ENCODE peak calls at places on chromosomes 16 and 17, in five cellular contexts. One of them, this sample, is unnamed. For H3K9me3 and H3K4me1, the result is how much of the 10 kb centered on the place peaks cover.

GRCh38 chr16:48441106-48441505 is 55.9 kb upstream of the SIAH1 start:
- DNase-seq in CD4-positive, CD25-positive, alpha-beta regulatory T cell: no peak
- DNase-seq in tibial artery: no peak
- DNase-seq in fibroblast of lung: no peak
- DNase-seq in HAP-1: no peak
- DNase-seq in this sample: no peak

GRCh38 chr17:2170023-2170422 is 115.1 kb downstream of the HIC1 start:
- DNase-seq in CD4-positive, CD25-positive, alpha-beta regulatory T cell: no peak
- DNase-seq in tibial artery: no peak
- DNase-seq in fibroblast of lung: no peak
- DNase-seq in HAP-1: peak
- DNase-seq in this sample: no peak

GRCh38 chr16:51034481-51035109 is 116.5 kb downstream of the SALL1 start:
- DNase-seq in CD4-positive, CD25-positive, alpha-beta regulatory T cell: no peak
- DNase-seq in tibial artery: no peak
- DNase-seq in fibroblast of lung: no peak
- DNase-seq in HAP-1: peak
- DNase-seq in this sample: peak

GRCh38 chr17:19707728-19708221 is 8.6 kb downstream of the SLC47A2 start:
- DNase-seq in CD4-positive, CD25-positive, alpha-beta regulatory T cell: no peak
- DNase-seq in tibial artery: no peak
- DNase-seq in fibroblast of lung: no peak
- DNase-seq in HAP-1: no peak
- DNase-seq in this sample: peak

GRCh38 chr17:56936697-56937322 is 23.0 kb upstream of the TRIM25 start:
- DNase-seq in CD4-positive, CD25-positive, alpha-beta regulatory T cell: no peak
- DNase-seq in tibial artery: no peak
- DNase-seq in fibroblast of lung: no peak
- DNase-seq in HAP-1: no peak
- DNase-seq in this sample: no peak

GRCh38 chr17:44293509-44294226 is 14.7 kb upstream of the RUNDC3A start:
- DNase-seq in CD4-positive, CD25-positive, alpha-beta regulatory T cell: no peak
- DNase-seq in tibial artery: no peak
- DNase-seq in fibroblast of lung: no peak
- DNase-seq in HAP-1: no peak
- DNase-seq in this sample: no peak

GRCh38 chr17:29734640-29735039 is 111.9 kb upstream of the CORO6 start:
- DNase-seq in CD4-positive, CD25-positive, alpha-beta regulatory T cell: no peak
- DNase-seq in tibial artery: no peak
- DNase-seq in fibroblast of lung: no peak
- DNase-seq in HAP-1: no peak
- DNase-seq in this sample: no peak

GRCh38 chr16:84839054-84839453 is 19.3 kb downstream of the CRISPLD2 start:
- DNase-seq in CD4-positive, CD25-positive, alpha-beta regulatory T cell: no peak
- DNase-seq in tibial artery: peak
- DNase-seq in fibroblast of lung: peak
- DNase-seq in HAP-1: no peak
- DNase-seq in this sample: no peak

GRCh38 chr17:9958586-9959281 is 53.7 kb upstream of the RCVRN start:
- DNase-seq in CD4-positive, CD25-positive, alpha-beta regulatory T cell: no peak
- DNase-seq in tibial artery: no peak
- DNase-seq in fibroblast of lung: no peak
- DNase-seq in HAP-1: no peak
- DNase-seq in this sample: no peak

GRCh38 chr17:39573447-39574298 is 34.0 kb downstream of the NEUROD2 start:
- DNase-seq in CD4-positive, CD25-positive, alpha-beta regulatory T cell: no peak
- DNase-seq in tibial artery: peak
- DNase-seq in fibroblast of lung: peak
- DNase-seq in HAP-1: no peak
- DNase-seq in this sample: peak

GRCh38 chr16:66441586-66442375 is 14.7 kb downstream of the BEAN1 start:
- DNase-seq in CD4-positive, CD25-positive, alpha-beta regulatory T cell: no peak
- DNase-seq in tibial artery: no peak
- DNase-seq in fibroblast of lung: no peak
- DNase-seq in HAP-1: no peak
- DNase-seq in this sample: no peak

GRCh38 chr16:67961551-67961957 is 6.9 kb downstream of the SLC12A4 start:
- DNase-seq in CD4-positive, CD25-positive, alpha-beta regulatory T cell: no peak
- DNase-seq in tibial artery: no peak
- DNase-seq in fibroblast of lung: no peak
- DNase-seq in HAP-1: no peak
- DNase-seq in this sample: peak

GRCh38 chr17:59372138-59372751 is 40.8 kb downstream of the YPEL2 start:
- DNase-seq in CD4-positive, CD25-positive, alpha-beta regulatory T cell: no peak
- DNase-seq in tibial artery: peak
- DNase-seq in fibroblast of lung: peak
- DNase-seq in HAP-1: no peak
- DNase-seq in this sample: no peak

GRCh38 chr17:45052052-45052772 is 780 bp upstream of the DCAKD start:
- DNase-seq in CD4-positive, CD25-positive, alpha-beta regulatory T cell: peak
- DNase-seq in tibial artery: no peak
- DNase-seq in fibroblast of lung: peak
- DNase-seq in HAP-1: peak
- DNase-seq in this sample: peak

GRCh38 chr16:86080131-86080875 is 181.3 kb downstream of the IRF8 start:
- DNase-seq in CD4-positive, CD25-positive, alpha-beta regulatory T cell: no peak
- DNase-seq in tibial artery: peak
- DNase-seq in fibroblast of lung: no peak
- DNase-seq in HAP-1: no peak
- DNase-seq in this sample: no peak

GRCh38 chr16:81437860-81438259 is 6.7 kb upstream of the CMIP start:
- DNase-seq in CD4-positive, CD25-positive, alpha-beta regulatory T cell: no peak
- DNase-seq in tibial artery: no peak
- DNase-seq in fibroblast of lung: no peak
- DNase-seq in HAP-1: no peak
- DNase-seq in this sample: no peak

GRCh38 chr17:51608251-51608933 is 348.0 kb downstream of the UTP18 start:
- DNase-seq in CD4-positive, CD25-positive, alpha-beta regulatory T cell: no peak
- DNase-seq in tibial artery: no peak
- DNase-seq in fibroblast of lung: no peak
- DNase-seq in HAP-1: no peak
- DNase-seq in this sample: no peak

GRCh38 chr16:85228463-85228862 is 116.2 kb upstream of the CIBAR2 start:
- DNase-seq in CD4-positive, CD25-positive, alpha-beta regulatory T cell: no peak
- DNase-seq in tibial artery: no peak
- DNase-seq in fibroblast of lung: no peak
- DNase-seq in HAP-1: no peak
- DNase-seq in this sample: no peak

GRCh38 chr17:67422887-67423286 is 45.8 kb downstream of the PITPNC1 start:
- DNase-seq in CD4-positive, CD25-positive, alpha-beta regulatory T cell: no peak
- DNase-seq in tibial artery: no peak
- DNase-seq in fibroblast of lung: no peak
- DNase-seq in HAP-1: no peak
- DNase-seq in this sample: no peak

GRCh38 chr17:6374761-6375312 is 60.1 kb downstream of the AIPL1 start:
- DNase-seq in CD4-positive, CD25-positive, alpha-beta regulatory T cell: no peak
- DNase-seq in tibial artery: no peak
- DNase-seq in fibroblast of lung: no peak
- DNase-seq in HAP-1: peak
- DNase-seq in this sample: no peak

GRCh38 chr16:20610192-20610891 is 34.2 kb upstream of the ACSM2B start:
- DNase-seq in CD4-positive, CD25-positive, alpha-beta regulatory T cell: no peak
- DNase-seq in tibial artery: no peak
- DNase-seq in fibroblast of lung: no peak
- DNase-seq in HAP-1: no peak
- DNase-seq in this sample: no peak

GRCh38 chr16:24909856-24910255 is 64.1 kb downstream of the SLC5A11 start:
- DNase-seq in CD4-positive, CD25-positive, alpha-beta regulatory T cell: no peak
- DNase-seq in tibial artery: no peak
- DNase-seq in fibroblast of lung: no peak
- DNase-seq in HAP-1: no peak
- DNase-seq in this sample: no peak

GRCh38 chr17:50328926-50329325 is 17.0 kb upstream of the XYLT2 start:
- DNase-seq in CD4-positive, CD25-positive, alpha-beta regulatory T cell: no peak
- DNase-seq in tibial artery: no peak
- DNase-seq in fibroblast of lung: no peak
- DNase-seq in HAP-1: no peak
- DNase-seq in this sample: no peak

GRCh38 chr16:29900102-29900887 is at the start of gene ASPHD1:
- DNase-seq in CD4-positive, CD25-positive, alpha-beta regulatory T cell: peak
- DNase-seq in tibial artery: peak
- DNase-seq in fibroblast of lung: peak
- DNase-seq in HAP-1: peak
- DNase-seq in this sample: peak

GRCh38 chr17:40582328-40582901 is 17.1 kb upstream of the CCR7 start:
- DNase-seq in CD4-positive, CD25-positive, alpha-beta regulatory T cell: peak
- DNase-seq in tibial artery: no peak
- DNase-seq in fibroblast of lung: no peak
- DNase-seq in HAP-1: no peak
- DNase-seq in this sample: peak

GRCh38 chr17:48927978-48928716 is 16.5 kb downstream of the SNF8 start:
- DNase-seq in CD4-positive, CD25-positive, alpha-beta regulatory T cell: no peak
- DNase-seq in tibial artery: no peak
- DNase-seq in fibroblast of lung: no peak
- DNase-seq in HAP-1: no peak
- DNase-seq in this sample: no peak

GRCh38 chr16:80599466-80599865 is 58.7 kb downstream of the DYNLRB2 start:
- DNase-seq in CD4-positive, CD25-positive, alpha-beta regulatory T cell: no peak
- DNase-seq in tibial artery: no peak
- DNase-seq in fibroblast of lung: peak
- DNase-seq in HAP-1: no peak
- DNase-seq in this sample: no peak

DNA sequence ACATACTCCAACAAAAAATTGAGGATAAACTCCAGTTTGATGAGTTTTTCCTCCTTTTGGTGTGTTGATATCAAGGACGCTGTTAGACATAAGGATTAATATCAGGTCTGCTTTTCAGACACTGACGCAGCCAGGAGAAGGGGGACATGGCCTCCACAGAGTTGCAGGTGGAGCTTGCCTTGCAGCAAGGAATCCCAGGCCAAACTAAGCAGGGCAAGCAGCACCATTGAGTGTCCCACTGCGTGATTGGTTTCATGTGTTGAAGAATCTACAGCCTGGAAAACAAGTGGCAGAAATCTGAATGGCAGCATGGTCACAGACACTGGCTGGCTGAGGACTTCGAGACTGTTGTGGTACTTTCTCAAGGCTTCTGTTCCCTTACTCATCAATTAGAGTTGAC is 777.6 kb downstream of the KCNJ18 start:
- DNase-seq in CD4-positive, CD25-positive, alpha-beta regulatory T cell: no peak
- DNase-seq in tibial artery: no peak
- DNase-seq in fibroblast of lung: no peak
- DNase-seq in HAP-1: no peak
- DNase-seq in this sample: no peak
- H3K9me3 ChIP-seq in CD4-positive, CD25-positive, alpha-beta regulatory T cell: under half
- H3K9me3 ChIP-seq in tibial artery: under half
- H3K9me3 ChIP-seq in fibroblast of lung: under half
- H3K9me3 ChIP-seq in HAP-1: under half
- H3K9me3 ChIP-seq in this sample: under half

DNA sequence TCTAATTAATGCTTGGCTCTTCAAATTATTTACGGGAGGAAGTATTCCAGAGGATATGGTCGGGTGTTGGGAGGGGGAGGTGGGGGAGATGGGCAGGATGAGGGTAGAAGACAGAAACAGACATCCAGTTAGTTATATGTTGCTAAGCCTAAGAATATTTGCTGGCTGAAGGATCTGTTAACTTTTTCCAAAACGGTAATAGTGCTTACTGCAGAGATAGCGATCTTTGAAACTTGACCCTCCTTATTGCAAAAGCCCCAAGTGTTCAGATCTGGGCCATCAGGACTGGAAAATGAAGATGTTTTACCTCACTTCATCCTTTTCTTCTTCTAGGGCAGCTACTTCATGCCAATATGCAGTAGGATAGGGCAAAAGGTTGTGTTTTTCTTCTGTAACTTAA is 27.0 kb upstream of the MMD start:
- DNase-seq in CD4-positive, CD25-positive, alpha-beta regulatory T cell: no peak
- DNase-seq in tibial artery: no peak
- DNase-seq in fibroblast of lung: peak
- DNase-seq in HAP-1: no peak
- DNase-seq in this sample: no peak
- H3K4me1 ChIP-seq in CD4-positive, CD25-positive, alpha-beta regulatory T cell: under half
- H3K4me1 ChIP-seq in tibial artery: under half
- H3K4me1 ChIP-seq in fibroblast of lung: under half
- H3K4me1 ChIP-seq in HAP-1: under half
- H3K4me1 ChIP-seq in this sample: under half

DNA sequence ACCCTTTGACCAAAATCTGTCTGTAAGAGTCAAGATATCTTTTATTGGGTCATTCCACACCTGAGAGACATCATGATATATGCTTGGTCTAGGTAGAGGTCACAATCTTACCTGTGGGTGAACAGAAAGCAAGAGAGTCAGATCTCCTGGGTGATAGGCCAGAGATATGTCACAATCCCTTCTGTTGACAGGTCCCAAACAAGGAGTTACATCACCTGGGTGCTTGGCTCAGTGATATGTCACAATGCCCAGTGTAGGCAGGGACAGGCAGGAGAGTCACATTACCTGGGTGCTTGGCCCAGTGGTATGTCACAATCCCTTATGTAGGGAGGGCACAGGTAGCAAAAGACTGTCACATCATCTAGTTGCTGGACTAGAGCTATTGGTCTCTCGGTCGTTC is 1991.2 kb downstream of the TP53TG3F start:
- DNase-seq in CD4-positive, CD25-positive, alpha-beta regulatory T cell: no peak
- DNase-seq in tibial artery: no peak
- DNase-seq in fibroblast of lung: no peak
- DNase-seq in HAP-1: no peak
- DNase-seq in this sample: no peak
- H3K9me3 ChIP-seq in CD4-positive, CD25-positive, alpha-beta regulatory T cell: under half
- H3K9me3 ChIP-seq in tibial artery: under half
- H3K9me3 ChIP-seq in fibroblast of lung: under half
- H3K9me3 ChIP-seq in HAP-1: under half
- H3K9me3 ChIP-seq in this sample: under half

GRCh38 chr17:17518951-17519350 is 22.8 kb upstream of the RASD1 start:
- DNase-seq in CD4-positive, CD25-positive, alpha-beta regulatory T cell: no peak
- DNase-seq in tibial artery: no peak
- DNase-seq in fibroblast of lung: no peak
- DNase-seq in HAP-1: no peak
- DNase-seq in this sample: no peak
- H3K4me1 ChIP-seq in CD4-positive, CD25-positive, alpha-beta regulatory T cell: under half
- H3K4me1 ChIP-seq in tibial artery: under half
- H3K4me1 ChIP-seq in fibroblast of lung: under half
- H3K4me1 ChIP-seq in HAP-1: under half
- H3K4me1 ChIP-seq in this sample: under half

This sample was measured in heart right ventricle.